ENCODE peak calls at places on chromosomes 3 and 15, in five cellular contexts. One of them, this sample, is unnamed. For H3K4me1, the result is how much of the 10 kb centered on the place peaks cover.

GRCh38 chr3:16884084-16884747 is 539 bp upstream of the PLCL2 start:
- DNase-seq in effector memory CD4-positive, alpha-beta T cell: peak
- DNase-seq in CD8-positive, alpha-beta T cell: peak
- DNase-seq in mesendoderm: peak
- DNase-seq in CD4-positive, alpha-beta memory T cell: peak
- DNase-seq in this sample: peak

GRCh38 chr3:132457301-132457700 is 40.0 kb downstream of the DNAJC13 start:
- DNase-seq in effector memory CD4-positive, alpha-beta T cell: no peak
- DNase-seq in CD8-positive, alpha-beta T cell: no peak
- DNase-seq in mesendoderm: no peak
- DNase-seq in CD4-positive, alpha-beta memory T cell: no peak
- DNase-seq in this sample: no peak

GRCh38 chr3:124862006-124862405 is 25.2 kb downstream of the ITGB5 start:
- DNase-seq in effector memory CD4-positive, alpha-beta T cell: no peak
- DNase-seq in CD8-positive, alpha-beta T cell: no peak
- DNase-seq in mesendoderm: no peak
- DNase-seq in CD4-positive, alpha-beta memory T cell: no peak
- DNase-seq in this sample: no peak

GRCh38 chr15:63371297-63371918 is 10.2 kb downstream of the CA12 start:
- DNase-seq in effector memory CD4-positive, alpha-beta T cell: no peak
- DNase-seq in CD8-positive, alpha-beta T cell: no peak
- DNase-seq in mesendoderm: no peak
- DNase-seq in CD4-positive, alpha-beta memory T cell: no peak
- DNase-seq in this sample: no peak

GRCh38 chr15:82043726-82044372 is 2.0 kb downstream of the MEX3B start:
- DNase-seq in effector memory CD4-positive, alpha-beta T cell: no peak
- DNase-seq in CD8-positive, alpha-beta T cell: no peak
- DNase-seq in mesendoderm: peak
- DNase-seq in CD4-positive, alpha-beta memory T cell: no peak
- DNase-seq in this sample: no peak

GRCh38 chr3:181384970-181385369 is 326.8 kb upstream of the SOX2 start:
- DNase-seq in effector memory CD4-positive, alpha-beta T cell: no peak
- DNase-seq in CD8-positive, alpha-beta T cell: no peak
- DNase-seq in mesendoderm: peak
- DNase-seq in CD4-positive, alpha-beta memory T cell: no peak
- DNase-seq in this sample: no peak

GRCh38 chr3:195441476-195441970 is 1.3 kb downstream of the ACAP2 start:
- DNase-seq in effector memory CD4-positive, alpha-beta T cell: no peak
- DNase-seq in CD8-positive, alpha-beta T cell: no peak
- DNase-seq in mesendoderm: no peak
- DNase-seq in CD4-positive, alpha-beta memory T cell: no peak
- DNase-seq in this sample: no peak

GRCh38 chr15:67524235-67524634 is 3.3 kb downstream of the C15orf61 start:
- DNase-seq in effector memory CD4-positive, alpha-beta T cell: no peak
- DNase-seq in CD8-positive, alpha-beta T cell: no peak
- DNase-seq in mesendoderm: no peak
- DNase-seq in CD4-positive, alpha-beta memory T cell: no peak
- DNase-seq in this sample: no peak

GRCh38 chr15:71753346-71753745 is 57.0 kb upstream of the NR2E3 start:
- DNase-seq in effector memory CD4-positive, alpha-beta T cell: no peak
- DNase-seq in CD8-positive, alpha-beta T cell: no peak
- DNase-seq in mesendoderm: no peak
- DNase-seq in CD4-positive, alpha-beta memory T cell: no peak
- DNase-seq in this sample: no peak

GRCh38 chr3:141764041-141764440 is 833 bp downstream of the GRK7 start:
- DNase-seq in effector memory CD4-positive, alpha-beta T cell: no peak
- DNase-seq in CD8-positive, alpha-beta T cell: no peak
- DNase-seq in mesendoderm: no peak
- DNase-seq in CD4-positive, alpha-beta memory T cell: no peak
- DNase-seq in this sample: no peak

GRCh38 chr3:12974316-12974715 is 98.9 kb downstream of the IQSEC1 start:
- DNase-seq in effector memory CD4-positive, alpha-beta T cell: no peak
- DNase-seq in CD8-positive, alpha-beta T cell: no peak
- DNase-seq in mesendoderm: no peak
- DNase-seq in CD4-positive, alpha-beta memory T cell: no peak
- DNase-seq in this sample: no peak

GRCh38 chr15:61827131-61827530 is 233.1 kb downstream of the VPS13C start:
- DNase-seq in effector memory CD4-positive, alpha-beta T cell: no peak
- DNase-seq in CD8-positive, alpha-beta T cell: no peak
- DNase-seq in mesendoderm: no peak
- DNase-seq in CD4-positive, alpha-beta memory T cell: no peak
- DNase-seq in this sample: no peak

GRCh38 chr3:106130384-106131084 is 261.7 kb upstream of the CBLB start:
- DNase-seq in effector memory CD4-positive, alpha-beta T cell: no peak
- DNase-seq in CD8-positive, alpha-beta T cell: no peak
- DNase-seq in mesendoderm: peak
- DNase-seq in CD4-positive, alpha-beta memory T cell: no peak
- DNase-seq in this sample: no peak

GRCh38 chr3:76954412-76954811 is 85.5 kb upstream of the ROBO2 start:
- DNase-seq in effector memory CD4-positive, alpha-beta T cell: no peak
- DNase-seq in CD8-positive, alpha-beta T cell: no peak
- DNase-seq in mesendoderm: no peak
- DNase-seq in CD4-positive, alpha-beta memory T cell: no peak
- DNase-seq in this sample: no peak

GRCh38 chr3:24472358-24472757 is 22.3 kb downstream of the THRB start:
- DNase-seq in effector memory CD4-positive, alpha-beta T cell: no peak
- DNase-seq in CD8-positive, alpha-beta T cell: no peak
- DNase-seq in mesendoderm: peak
- DNase-seq in CD4-positive, alpha-beta memory T cell: no peak
- DNase-seq in this sample: no peak

GRCh38 chr3:132405188-132405587 is 12.1 kb upstream of the DNAJC13 start:
- DNase-seq in effector memory CD4-positive, alpha-beta T cell: no peak
- DNase-seq in CD8-positive, alpha-beta T cell: no peak
- DNase-seq in mesendoderm: no peak
- DNase-seq in CD4-positive, alpha-beta memory T cell: no peak
- DNase-seq in this sample: no peak

GRCh38 chr15:67564590-67565345 is 22.3 kb downstream of the MAP2K5 start:
- DNase-seq in effector memory CD4-positive, alpha-beta T cell: no peak
- DNase-seq in CD8-positive, alpha-beta T cell: no peak
- DNase-seq in mesendoderm: no peak
- DNase-seq in CD4-positive, alpha-beta memory T cell: no peak
- DNase-seq in this sample: no peak

GRCh38 chr15:57395292-57395691 is 19.0 kb downstream of the CGNL1 start:
- DNase-seq in effector memory CD4-positive, alpha-beta T cell: no peak
- DNase-seq in CD8-positive, alpha-beta T cell: no peak
- DNase-seq in mesendoderm: no peak
- DNase-seq in CD4-positive, alpha-beta memory T cell: no peak
- DNase-seq in this sample: no peak

GRCh38 chr15:33679065-33679464 is 289.2 kb upstream of the CHRM5 start:
- DNase-seq in effector memory CD4-positive, alpha-beta T cell: no peak
- DNase-seq in CD8-positive, alpha-beta T cell: no peak
- DNase-seq in mesendoderm: peak
- DNase-seq in CD4-positive, alpha-beta memory T cell: no peak
- DNase-seq in this sample: no peak

GRCh38 chr3:156674911-156675743 is 737 bp downstream of the TIPARP start:
- DNase-seq in effector memory CD4-positive, alpha-beta T cell: peak
- DNase-seq in CD8-positive, alpha-beta T cell: peak
- DNase-seq in mesendoderm: peak
- DNase-seq in CD4-positive, alpha-beta memory T cell: peak
- DNase-seq in this sample: peak

GRCh38 chr3:151568095-151568685 is 107.3 kb upstream of the IGSF10 start:
- DNase-seq in effector memory CD4-positive, alpha-beta T cell: no peak
- DNase-seq in CD8-positive, alpha-beta T cell: no peak
- DNase-seq in mesendoderm: no peak
- DNase-seq in CD4-positive, alpha-beta memory T cell: no peak
- DNase-seq in this sample: no peak

GRCh38 chr15:76336254-76337046 is at the start of gene ISL2:
- DNase-seq in effector memory CD4-positive, alpha-beta T cell: peak
- DNase-seq in CD8-positive, alpha-beta T cell: no peak
- DNase-seq in mesendoderm: peak
- DNase-seq in CD4-positive, alpha-beta memory T cell: no peak
- DNase-seq in this sample: no peak

GRCh38 chr3:129592362-129593150 is 13.9 kb downstream of the PLXND1 start:
- DNase-seq in effector memory CD4-positive, alpha-beta T cell: no peak
- DNase-seq in CD8-positive, alpha-beta T cell: no peak
- DNase-seq in mesendoderm: peak
- DNase-seq in CD4-positive, alpha-beta memory T cell: no peak
- DNase-seq in this sample: no peak

GRCh38 chr3:17302774-17303173 is 418.0 kb downstream of the PLCL2 start:
- DNase-seq in effector memory CD4-positive, alpha-beta T cell: no peak
- DNase-seq in CD8-positive, alpha-beta T cell: no peak
- DNase-seq in mesendoderm: no peak
- DNase-seq in CD4-positive, alpha-beta memory T cell: no peak
- DNase-seq in this sample: no peak

DNA sequence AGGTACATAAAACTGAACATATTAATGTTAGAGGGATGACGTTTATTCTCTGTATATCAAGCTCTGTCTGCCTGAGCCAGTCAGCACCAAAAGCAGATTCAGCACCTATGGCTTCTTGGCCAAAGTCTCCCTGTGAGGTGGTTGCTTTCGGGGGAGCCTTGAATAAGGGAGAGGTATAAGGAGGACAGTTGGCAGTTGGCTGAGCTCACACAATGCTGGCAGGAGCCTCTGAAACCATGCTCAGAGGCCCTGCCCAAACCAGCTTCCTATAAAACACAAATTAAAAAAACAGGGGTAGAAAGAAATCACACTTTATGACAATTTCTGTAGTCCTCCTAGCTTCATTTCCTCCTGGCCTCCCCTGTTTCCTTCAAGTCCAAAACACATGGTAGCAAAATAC is 18.8 kb downstream of the ARHGEF3 start:
- DNase-seq in effector memory CD4-positive, alpha-beta T cell: no peak
- DNase-seq in CD8-positive, alpha-beta T cell: no peak
- DNase-seq in mesendoderm: no peak
- DNase-seq in CD4-positive, alpha-beta memory T cell: no peak
- DNase-seq in this sample: peak
- H3K4me1 ChIP-seq in effector memory CD4-positive, alpha-beta T cell: half or more
- H3K4me1 ChIP-seq in CD8-positive, alpha-beta T cell: half or more
- H3K4me1 ChIP-seq in mesendoderm: under half
- H3K4me1 ChIP-seq in CD4-positive, alpha-beta memory T cell: half or more
- H3K4me1 ChIP-seq in this sample: half or more

GRCh38 chr3:101946906-101947305 is 97.6 kb downstream of the NFKBIZ start:
- DNase-seq in effector memory CD4-positive, alpha-beta T cell: no peak
- DNase-seq in CD8-positive, alpha-beta T cell: no peak
- DNase-seq in mesendoderm: no peak
- DNase-seq in CD4-positive, alpha-beta memory T cell: no peak
- DNase-seq in this sample: no peak

GRCh38 chr3:101954361-101954760 is 105.0 kb downstream of the NFKBIZ start:
- DNase-seq in effector memory CD4-positive, alpha-beta T cell: no peak
- DNase-seq in CD8-positive, alpha-beta T cell: no peak
- DNase-seq in mesendoderm: no peak
- DNase-seq in CD4-positive, alpha-beta memory T cell: no peak
- DNase-seq in this sample: no peak

GRCh38 chr3:101954946-101955345 is 105.6 kb downstream of the NFKBIZ start:
- DNase-seq in effector memory CD4-positive, alpha-beta T cell: no peak
- DNase-seq in CD8-positive, alpha-beta T cell: no peak
- DNase-seq in mesendoderm: no peak
- DNase-seq in CD4-positive, alpha-beta memory T cell: no peak
- DNase-seq in this sample: no peak

GRCh38 chr3:101950985-101951733 is 101.8 kb downstream of the NFKBIZ start:
- DNase-seq in effector memory CD4-positive, alpha-beta T cell: no peak
- DNase-seq in CD8-positive, alpha-beta T cell: no peak
- DNase-seq in mesendoderm: no peak
- DNase-seq in CD4-positive, alpha-beta memory T cell: no peak
- DNase-seq in this sample: no peak

GRCh38 chr3:101950510-101950909 is 101.2 kb downstream of the NFKBIZ start:
- DNase-seq in effector memory CD4-positive, alpha-beta T cell: no peak
- DNase-seq in CD8-positive, alpha-beta T cell: no peak
- DNase-seq in mesendoderm: no peak
- DNase-seq in CD4-positive, alpha-beta memory T cell: no peak
- DNase-seq in this sample: no peak
- H3K4me3 ChIP-seq in effector memory CD4-positive, alpha-beta T cell: no peak
- H3K4me3 ChIP-seq in CD8-positive, alpha-beta T cell: no peak
- H3K4me3 ChIP-seq in mesendoderm: no peak
- H3K4me3 ChIP-seq in CD4-positive, alpha-beta memory T cell: no peak
- H3K4me3 ChIP-seq in this sample: no peak

DNA sequence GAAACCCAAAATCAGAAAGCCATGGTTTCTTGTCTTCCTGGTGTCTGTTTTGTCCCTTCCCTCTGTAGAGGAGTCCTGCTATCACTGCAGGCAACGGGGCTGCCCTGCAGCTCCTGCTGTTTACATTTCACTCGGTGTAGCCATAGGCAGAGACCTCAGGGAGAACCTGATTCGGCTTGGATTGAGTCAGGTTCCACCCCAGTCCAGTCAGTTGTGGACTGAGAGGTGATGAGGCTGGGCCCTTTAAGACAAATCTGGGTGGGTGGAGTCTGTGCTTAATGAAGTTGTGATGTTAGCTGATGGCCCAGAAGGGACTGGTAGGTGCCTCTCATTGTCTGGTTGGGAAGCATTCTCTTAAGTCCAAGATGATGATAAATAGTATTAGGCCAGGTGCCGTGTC is 35.7 kb downstream of the FLNB start:
- DNase-seq in effector memory CD4-positive, alpha-beta T cell: no peak
- DNase-seq in CD8-positive, alpha-beta T cell: no peak
- DNase-seq in mesendoderm: no peak
- DNase-seq in CD4-positive, alpha-beta memory T cell: no peak
- DNase-seq in this sample: no peak
- H3K4me1 ChIP-seq in effector memory CD4-positive, alpha-beta T cell: under half
- H3K4me1 ChIP-seq in CD8-positive, alpha-beta T cell: under half
- H3K4me1 ChIP-seq in mesendoderm: under half
- H3K4me1 ChIP-seq in CD4-positive, alpha-beta memory T cell: under half
- H3K4me1 ChIP-seq in this sample: under half

GRCh38 chr3:79018671-79019136 is 749.1 kb downstream of the ROBO1 start:
- DNase-seq in effector memory CD4-positive, alpha-beta T cell: no peak
- DNase-seq in CD8-positive, alpha-beta T cell: no peak
- DNase-seq in mesendoderm: peak
- DNase-seq in CD4-positive, alpha-beta memory T cell: no peak
- DNase-seq in this sample: no peak

GRCh38 chr3:79019137-79019923 is 748.5 kb downstream of the ROBO1 start:
- DNase-seq in effector memory CD4-positive, alpha-beta T cell: no peak
- DNase-seq in CD8-positive, alpha-beta T cell: no peak
- DNase-seq in mesendoderm: peak
- DNase-seq in CD4-positive, alpha-beta memory T cell: no peak
- DNase-seq in this sample: no peak

GRCh38 chr3:79015854-79016253 is 751.9 kb downstream of the ROBO1 start:
- DNase-seq in effector memory CD4-positive, alpha-beta T cell: no peak
- DNase-seq in CD8-positive, alpha-beta T cell: no peak
- DNase-seq in mesendoderm: no peak
- DNase-seq in CD4-positive, alpha-beta memory T cell: no peak
- DNase-seq in this sample: no peak

GRCh38 chr3:79016587-79017380 is 751.0 kb downstream of the ROBO1 start:
- DNase-seq in effector memory CD4-positive, alpha-beta T cell: no peak
- DNase-seq in CD8-positive, alpha-beta T cell: no peak
- DNase-seq in mesendoderm: no peak
- DNase-seq in CD4-positive, alpha-beta memory T cell: no peak
- DNase-seq in this sample: no peak

DNA sequence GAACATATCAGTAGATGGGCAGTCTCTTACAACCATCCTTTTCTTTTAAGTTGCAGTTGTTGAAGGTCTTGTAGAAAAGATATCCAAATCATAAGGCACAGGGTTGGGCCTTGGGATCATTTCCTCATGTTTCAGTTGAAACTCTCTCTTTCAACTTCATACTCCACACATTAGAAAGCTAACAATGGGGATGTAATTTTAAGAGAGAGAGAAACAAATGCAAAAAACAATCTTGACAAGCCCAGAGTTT is 747.9 kb downstream of the ROBO1 start:
- DNase-seq in effector memory CD4-positive, alpha-beta T cell: no peak
- DNase-seq in CD8-positive, alpha-beta T cell: no peak
- DNase-seq in mesendoderm: no peak
- DNase-seq in CD4-positive, alpha-beta memory T cell: no peak
- DNase-seq in this sample: no peak
- H3K4me3 ChIP-seq in effector memory CD4-positive, alpha-beta T cell: no peak
- H3K4me3 ChIP-seq in CD8-positive, alpha-beta T cell: no peak
- H3K4me3 ChIP-seq in mesendoderm: no peak
- H3K4me3 ChIP-seq in CD4-positive, alpha-beta memory T cell: no peak
- H3K4me3 ChIP-seq in this sample: no peak